ENCODE peak calls at places on chromosome 2, in five cellular contexts. One of them, this sample, is unnamed.
A peak's percentile ranks its signal among the peaks of the same experiment; 100 is the strongest.

GRCh38 chr2:109638807-109639206 is 24.6 kb downstream of the SOWAHC start:
- DNase-seq in NCI-H748 treated with DMSO at 0.1 percent for 48 hours: no peak
- DNase-seq in NCI-H2171: peak; percentile 51
- DNase-seq in EL: no peak
- DNase-seq in non-pigmented ciliary epithelial cell: no peak
- DNase-seq in this sample: no peak

GRCh38 chr2:138433995-138434991 is 67.3 kb upstream of the SPOPL start:
- DNase-seq in NCI-H748 treated with DMSO at 0.1 percent for 48 hours: no peak
- DNase-seq in NCI-H2171: peak; percentile 21
- DNase-seq in EL: no peak
- DNase-seq in non-pigmented ciliary epithelial cell: no peak
- DNase-seq in this sample: no peak

GRCh38 chr2:240648650-240649275 is 23.5 kb downstream of the GPR35 start:
- DNase-seq in NCI-H748 treated with DMSO at 0.1 percent for 48 hours: no peak
- DNase-seq in NCI-H2171: no peak
- DNase-seq in EL: no peak
- DNase-seq in non-pigmented ciliary epithelial cell: no peak
- DNase-seq in this sample: no peak

GRCh38 chr2:10883880-10884529 is 27.7 kb upstream of the KCNF1 start:
- DNase-seq in NCI-H748 treated with DMSO at 0.1 percent for 48 hours: no peak
- DNase-seq in NCI-H2171: no peak
- DNase-seq in EL: no peak
- DNase-seq in non-pigmented ciliary epithelial cell: no peak
- DNase-seq in this sample: no peak

GRCh38 chr2:67341012-67341318 is 56.2 kb upstream of the ETAA1 start:
- DNase-seq in NCI-H748 treated with DMSO at 0.1 percent for 48 hours: no peak
- DNase-seq in NCI-H2171: no peak
- DNase-seq in EL: no peak
- DNase-seq in non-pigmented ciliary epithelial cell: no peak
- DNase-seq in this sample: no peak

GRCh38 chr2:17934721-17935120 is 56.3 kb downstream of the KCNS3 start:
- DNase-seq in NCI-H748 treated with DMSO at 0.1 percent for 48 hours: no peak
- DNase-seq in NCI-H2171: no peak
- DNase-seq in EL: peak; percentile 76
- DNase-seq in non-pigmented ciliary epithelial cell: peak; percentile 56
- DNase-seq in this sample: peak; percentile 55

GRCh38 chr2:55954306-55955035 is 30.9 kb upstream of the EFEMP1 start:
- DNase-seq in NCI-H748 treated with DMSO at 0.1 percent for 48 hours: no peak
- DNase-seq in NCI-H2171: no peak
- DNase-seq in EL: peak; percentile 26
- DNase-seq in non-pigmented ciliary epithelial cell: no peak
- DNase-seq in this sample: no peak

GRCh38 chr2:48412409-48413259 is 117.3 kb upstream of the STON1 start:
- DNase-seq in NCI-H748 treated with DMSO at 0.1 percent for 48 hours: no peak
- DNase-seq in NCI-H2171: no peak
- DNase-seq in EL: no peak
- DNase-seq in non-pigmented ciliary epithelial cell: no peak
- DNase-seq in this sample: no peak

GRCh38 chr2:170301606-170302005 is 123.7 kb downstream of the MYO3B start:
- DNase-seq in NCI-H748 treated with DMSO at 0.1 percent for 48 hours: no peak
- DNase-seq in NCI-H2171: no peak
- DNase-seq in EL: no peak
- DNase-seq in non-pigmented ciliary epithelial cell: no peak
- DNase-seq in this sample: no peak

GRCh38 chr2:71923887-71924533 is 223.7 kb downstream of the CYP26B1 start:
- DNase-seq in NCI-H748 treated with DMSO at 0.1 percent for 48 hours: peak; percentile 28
- DNase-seq in NCI-H2171: peak; percentile 46
- DNase-seq in EL: peak; percentile 33
- DNase-seq in non-pigmented ciliary epithelial cell: peak; percentile 19
- DNase-seq in this sample: no peak

GRCh38 chr2:191844706-191845105 is 2.2 kb downstream of the CAVIN2 start:
- DNase-seq in NCI-H748 treated with DMSO at 0.1 percent for 48 hours: no peak
- DNase-seq in NCI-H2171: no peak
- DNase-seq in EL: no peak
- DNase-seq in non-pigmented ciliary epithelial cell: no peak
- DNase-seq in this sample: no peak

GRCh38 chr2:225037374-225038075 is 4.7 kb downstream of the DOCK10 start:
- DNase-seq in NCI-H748 treated with DMSO at 0.1 percent for 48 hours: no peak
- DNase-seq in NCI-H2171: no peak
- DNase-seq in EL: no peak
- DNase-seq in non-pigmented ciliary epithelial cell: no peak
- DNase-seq in this sample: no peak

GRCh38 chr2:69616755-69617154 is 26.8 kb downstream of the AAK1 start:
- DNase-seq in NCI-H748 treated with DMSO at 0.1 percent for 48 hours: no peak
- DNase-seq in NCI-H2171: no peak
- DNase-seq in EL: no peak
- DNase-seq in non-pigmented ciliary epithelial cell: no peak
- DNase-seq in this sample: no peak

GRCh38 chr2:26572589-26572988 is 68.6 kb downstream of the CIB4 start:
- DNase-seq in NCI-H748 treated with DMSO at 0.1 percent for 48 hours: no peak
- DNase-seq in NCI-H2171: no peak
- DNase-seq in EL: no peak
- DNase-seq in non-pigmented ciliary epithelial cell: no peak
- DNase-seq in this sample: no peak

GRCh38 chr2:237603718-237604362 is 13.3 kb upstream of the RAB17 start:
- DNase-seq in NCI-H748 treated with DMSO at 0.1 percent for 48 hours: no peak
- DNase-seq in NCI-H2171: no peak
- DNase-seq in EL: peak; percentile 69
- DNase-seq in non-pigmented ciliary epithelial cell: peak; percentile 45
- DNase-seq in this sample: no peak

GRCh38 chr2:23571527-23572295 is 186.7 kb downstream of the KLHL29 start:
- DNase-seq in NCI-H748 treated with DMSO at 0.1 percent for 48 hours: no peak
- DNase-seq in NCI-H2171: no peak
- DNase-seq in EL: no peak
- DNase-seq in non-pigmented ciliary epithelial cell: no peak
- DNase-seq in this sample: no peak

GRCh38 chr2:136118819-136119716 is 1.1 kb upstream of the CXCR4 start:
- DNase-seq in NCI-H748 treated with DMSO at 0.1 percent for 48 hours: peak; percentile 75
- DNase-seq in NCI-H2171: peak; percentile 86
- DNase-seq in EL: no peak
- DNase-seq in non-pigmented ciliary epithelial cell: no peak
- DNase-seq in this sample: no peak

GRCh38 chr2:70461981-70462876 is 91.4 kb downstream of the TGFA start:
- DNase-seq in NCI-H748 treated with DMSO at 0.1 percent for 48 hours: no peak
- DNase-seq in NCI-H2171: no peak
- DNase-seq in EL: no peak
- DNase-seq in non-pigmented ciliary epithelial cell: no peak
- DNase-seq in this sample: no peak

GRCh38 chr2:157777425-157777824 is 98.7 kb downstream of the ACVR1 start:
- DNase-seq in NCI-H748 treated with DMSO at 0.1 percent for 48 hours: peak; percentile 31
- DNase-seq in NCI-H2171: peak; percentile 24
- DNase-seq in EL: peak; percentile 54
- DNase-seq in non-pigmented ciliary epithelial cell: no peak
- DNase-seq in this sample: no peak

GRCh38 chr2:178029342-178029741 is 43.2 kb downstream of the PDE11A start:
- DNase-seq in NCI-H748 treated with DMSO at 0.1 percent for 48 hours: no peak
- DNase-seq in NCI-H2171: no peak
- DNase-seq in EL: no peak
- DNase-seq in non-pigmented ciliary epithelial cell: no peak
- DNase-seq in this sample: no peak

GRCh38 chr2:104052341-104052740 is 801.6 kb upstream of the POU3F3 start:
- DNase-seq in NCI-H748 treated with DMSO at 0.1 percent for 48 hours: peak; percentile 31
- DNase-seq in NCI-H2171: no peak
- DNase-seq in EL: no peak
- DNase-seq in non-pigmented ciliary epithelial cell: no peak
- DNase-seq in this sample: no peak

GRCh38 chr2:69387770-69388481 is 899 bp upstream of the GFPT1 start:
- DNase-seq in NCI-H748 treated with DMSO at 0.1 percent for 48 hours: no peak
- DNase-seq in NCI-H2171: no peak
- DNase-seq in EL: no peak
- DNase-seq in non-pigmented ciliary epithelial cell: no peak
- DNase-seq in this sample: no peak

GRCh38 chr2:17792515-17792914 is 23.7 kb upstream of the MSGN1 start:
- DNase-seq in NCI-H748 treated with DMSO at 0.1 percent for 48 hours: no peak
- DNase-seq in NCI-H2171: no peak
- DNase-seq in EL: no peak
- DNase-seq in non-pigmented ciliary epithelial cell: no peak
- DNase-seq in this sample: no peak

GRCh38 chr2:172977330-172978052 is 98.2 kb upstream of the MAP3K20 start:
- DNase-seq in NCI-H748 treated with DMSO at 0.1 percent for 48 hours: no peak
- DNase-seq in NCI-H2171: no peak
- DNase-seq in EL: no peak
- DNase-seq in non-pigmented ciliary epithelial cell: no peak
- DNase-seq in this sample: no peak

GRCh38 chr2:220300806-220301205 is 673.4 kb downstream of the SLC4A3 start:
- DNase-seq in NCI-H748 treated with DMSO at 0.1 percent for 48 hours: no peak
- DNase-seq in NCI-H2171: no peak
- DNase-seq in EL: no peak
- DNase-seq in non-pigmented ciliary epithelial cell: no peak
- DNase-seq in this sample: no peak

GRCh38 chr2:234289789-234290188 is 207.1 kb downstream of the ARL4C start:
- DNase-seq in NCI-H748 treated with DMSO at 0.1 percent for 48 hours: no peak
- DNase-seq in NCI-H2171: no peak
- DNase-seq in EL: peak; percentile 76
- DNase-seq in non-pigmented ciliary epithelial cell: no peak
- DNase-seq in this sample: no peak